ENCODE peak calls at places on chromosomes 2 and 18, in ten cellular contexts. N, L, M, P, T, Y, E, R, S and F are unnamed samples.

GRCh38 chr2:890791-891190 is 59.9 kb upstream of the SNTG2 start:
- DNase-seq in N (no peak), L (no peak), M (no peak), P (no peak), T (no peak), Y (no peak), E (no peak), R (peak; percentile 89), S (no peak), F (peak; percentile 47)

GRCh38 chr2:67729474-67729873 is 332.3 kb downstream of the ETAA1 start:
- DNase-seq in N (no peak), L (no peak), M (no peak), P (no peak), T (no peak), Y (no peak), E (no peak), R (no peak), S (no peak), F (no peak)

GRCh38 chr18:2086439-2086838 is 484.9 kb downstream of the METTL4 start:
- DNase-seq in N (no peak), L (no peak), M (no peak), P (no peak), T (no peak), Y (no peak), E (no peak), R (no peak), S (no peak), F (no peak)

GRCh38 chr2:12555012-12555645 is 161.6 kb upstream of the TRIB2 start:
- DNase-seq in N (no peak), L (no peak), M (no peak), P (no peak), T (peak; percentile 62), Y (no peak), E (no peak), R (peak; percentile 69), S (no peak), F (no peak)

GRCh38 chr2:31832363-31832762 is 178.4 kb downstream of the MEMO1 start:
- DNase-seq in N (no peak), L (no peak), M (no peak), P (no peak), T (no peak), Y (no peak), E (no peak), R (no peak), S (no peak), F (no peak)

GRCh38 chr2:148614024-148614331 is 30.6 kb upstream of the EPC2 start:
- DNase-seq in N (no peak), L (no peak), M (peak; percentile 39), P (no peak), T (peak; percentile 10), Y (no peak), E (peak; percentile 19), R (no peak), S (no peak), F (no peak)

GRCh38 chr18:67232406-67232805 is 284.1 kb downstream of the DSEL start:
- DNase-seq in N (no peak), L (no peak), M (no peak), P (no peak), T (peak; percentile 99), Y (no peak), E (no peak), R (peak; percentile 17), S (no peak), F (no peak)

GRCh38 chr2:101775636-101776035 is 78.1 kb downstream of the MAP4K4 start:
- DNase-seq in N (no peak), L (no peak), M (no peak), P (no peak), T (no peak), Y (no peak), E (no peak), R (no peak), S (no peak), F (no peak)

GRCh38 chr2:120357768-120358167 is 11.8 kb downstream of the INHBB start:
- DNase-seq in N (no peak), L (no peak), M (no peak), P (no peak), T (no peak), Y (no peak), E (no peak), R (no peak), S (no peak), F (no peak)

GRCh38 chr2:96816836-96817702 is 1.0 kb downstream of the CNNM3 start:
- DNase-seq in N (no peak), L (no peak), M (no peak), P (no peak), T (peak; percentile 39), Y (peak; percentile 79), E (no peak), R (peak; percentile 28), S (no peak), F (no peak)

GRCh38 chr2:241003830-241004564 is 5.6 kb downstream of the SNED1 start:
- DNase-seq in N (no peak), L (no peak), M (no peak), P (no peak), T (no peak), Y (no peak), E (no peak), R (no peak), S (no peak), F (no peak)

GRCh38 chr2:187509667-187510417 is 44.4 kb downstream of the TFPI start:
- DNase-seq in N (no peak), L (no peak), M (no peak), P (no peak), T (no peak), Y (no peak), E (no peak), R (no peak), S (no peak), F (no peak)

GRCh38 chr18:53984021-53984420 is 240.4 kb downstream of the MBD2 start:
- DNase-seq in N (no peak), L (no peak), M (no peak), P (no peak), T (peak; percentile 62), Y (no peak), E (no peak), R (no peak), S (no peak), F (no peak)

GRCh38 chr2:74822771-74823283 is 11.1 kb upstream of the HK2 start:
- DNase-seq in N (peak; percentile 32), L (no peak), M (no peak), P (no peak), T (no peak), Y (no peak), E (no peak), R (no peak), S (no peak), F (no peak)

GRCh38 chr2:215038411-215038810 is 100.0 kb downstream of the ABCA12 start:
- DNase-seq in N (no peak), L (no peak), M (no peak), P (no peak), T (no peak), Y (no peak), E (no peak), R (no peak), S (no peak), F (no peak)

GRCh38 chr2:3377279-3377611 is 373 bp downstream of the EIPR1 start:
- DNase-seq in N (peak; percentile 48), L (no peak), M (peak; percentile 16), P (peak; percentile 49), T (peak; percentile 64), Y (no peak), E (no peak), R (peak; percentile 69), S (peak; percentile 20), F (no peak)